ENCODE peak calls at places on chromosomes 11 and 22, in nine cellular contexts. M, C, P, D, A, Y, T, J and V are unnamed samples.

GRCh38 chr11:59545179-59546020 is 34.1 kb downstream of the OR4D9 start:
- DNase-seq in A (peak), M (no peak), J (peak), D (no peak), P (peak), T (no peak), Y (peak), C (peak), V (peak)

GRCh38 chr11:67371549-67372231 is 1.7 kb downstream of the CLCF1 start:
- DNase-seq in J (peak), A (peak), D (no peak), C (peak), T (no peak), P (no peak), Y (no peak), M (peak), V (peak)

GRCh38 chr22:19430890-19431541 is 517 bp downstream of the HIRA start:
- DNase-seq in M (peak), D (no peak), T (no peak), Y (no peak), A (no peak), C (peak), P (no peak), J (peak), V (peak)

GRCh38 chr22:23834830-23835772 is 3.7 kb downstream of the DERL3 start:
- DNase-seq in A (no peak), C (no peak), J (no peak), M (no peak), Y (no peak), P (no peak), D (no peak), T (peak), V (no peak)

GRCh38 chr22:25051983-25052710 is 99.6 kb downstream of the KIAA1671 start:
- DNase-seq in D (no peak), Y (no peak), T (no peak), P (no peak), C (no peak), A (no peak), M (no peak), J (no peak), V (no peak)

GRCh38 chr22:45598596-45599217 is 72.9 kb upstream of the ATXN10 start:
- DNase-seq in M (no peak), T (no peak), C (no peak), Y (no peak), A (no peak), J (no peak), P (no peak), D (no peak), V (no peak)

GRCh38 chr11:11471196-11471595 is 118.1 kb upstream of the CSNK2A3 start:
- DNase-seq in M (no peak), C (no peak), Y (no peak), P (no peak), D (no peak), T (no peak), A (no peak), J (no peak), V (no peak)

GRCh38 chr11:119169272-119169719 is 771 bp downstream of the NLRX1 start:
- DNase-seq in T (no peak), M (peak), A (no peak), C (no peak), Y (peak), J (peak), D (no peak), P (no peak), V (peak)

GRCh38 chr22:41096391-41096790 is 4.0 kb downstream of the EP300 start:
- DNase-seq in T (no peak), J (no peak), A (no peak), P (no peak), Y (no peak), D (no peak), M (no peak), C (no peak), V (no peak)

GRCh38 chr11:396948-397548 is 3.0 kb downstream of the PKP3 start:
- DNase-seq in A (peak), Y (no peak), T (peak), J (peak), C (peak), M (peak), D (no peak), P (no peak), V (peak)

GRCh38 chr22:36756031-36756430 is 19.9 kb downstream of the IFT27 start:
- DNase-seq in D (no peak), M (no peak), J (no peak), T (no peak), Y (no peak), C (no peak), P (no peak), A (no peak), V (no peak)

GRCh38 chr22:19446603-19447387 is 716 bp downstream of the C22orf39 start:
- DNase-seq in M (no peak), D (no peak), C (peak), P (no peak), A (no peak), Y (no peak), T (no peak), J (peak), V (no peak)

GRCh38 chr22:40534379-40535188 is 101.9 kb downstream of the MRTFA start:
- DNase-seq in T (no peak), C (peak), M (peak), P (no peak), A (peak), D (no peak), Y (peak), J (peak), V (peak)

GRCh38 chr22:31083923-31084810 is 3.0 kb downstream of the SMTN start:
- DNase-seq in T (no peak), P (no peak), M (no peak), A (peak), J (peak), Y (no peak), C (no peak), D (no peak), V (no peak)

GRCh38 chr11:117903505-117904382 is 25.5 kb downstream of the TMPRSS13 start:
- DNase-seq in M (no peak), Y (no peak), P (no peak), T (no peak), A (no peak), D (no peak), J (no peak), C (no peak), V (no peak)

GRCh38 chr22:49949914-49950292 is 10.7 kb upstream of the PIM3 start:
- DNase-seq in M (no peak), J (no peak), T (no peak), C (no peak), A (no peak), D (no peak), Y (no peak), P (no peak), V (no peak)

GRCh38 chr11:76161261-76161961 is 44.9 kb downstream of the WNT11 start:
- DNase-seq in C (peak), D (no peak), M (no peak), J (no peak), Y (no peak), A (no peak), P (no peak), T (no peak), V (no peak)

GRCh38 chr22:35410663-35411034 is 10.7 kb downstream of the MCM5 start:
- DNase-seq in J (no peak), T (no peak), M (no peak), C (no peak), Y (no peak), A (no peak), D (no peak), P (no peak), V (no peak)

GRCh38 chr11:128896356-128896755 is 5.2 kb downstream of the KCNJ5 start:
- DNase-seq in Y (no peak), J (peak), C (no peak), M (no peak), D (no peak), T (no peak), A (no peak), P (no peak), V (no peak)

GRCh38 chr11:1075341-1075911 is 752 bp downstream of the MUC2 start:
- DNase-seq in P (no peak), T (peak), C (no peak), A (no peak), D (no peak), Y (no peak), J (no peak), M (no peak), V (no peak)

GRCh38 chr11:1568451-1568911 is 3.6 kb downstream of the DUSP8 start:
- DNase-seq in C (no peak), D (no peak), Y (no peak), A (no peak), P (no peak), J (no peak), T (no peak), M (peak), V (no peak)